ENCODE peak calls at places on chromosome 17, in eight cellular contexts. One of them, this sample, is unnamed.

GRCh38 chr17:47653442-47653841 is 3.7 kb downstream of the KPNB1 start:
- DNase-seq in cardiac fibroblast: no peak
- DNase-seq in body of pancreas: no peak
- DNase-seq in neural crest cell: no peak
- DNase-seq in AG09309: no peak
- DNase-seq in RWPE1: no peak
- DNase-seq in WERI-Rb-1: no peak
- DNase-seq in activated CD8-positive, alpha-beta T cell treated with anti-CD3 and anti-CD28 coated beads for 36 hours: no peak
- DNase-seq in this sample: no peak

GRCh38 chr17:48439473-48439872 is 9.5 kb upstream of the SKAP1 start:
- DNase-seq in cardiac fibroblast: no peak
- DNase-seq in body of pancreas: no peak
- DNase-seq in neural crest cell: no peak
- DNase-seq in AG09309: no peak
- DNase-seq in RWPE1: no peak
- DNase-seq in WERI-Rb-1: no peak
- DNase-seq in activated CD8-positive, alpha-beta T cell treated with anti-CD3 and anti-CD28 coated beads for 36 hours: peak
- DNase-seq in this sample: no peak

GRCh38 chr17:77496401-77496801 is 355.6 kb downstream of the SEC14L1 start:
- DNase-seq in cardiac fibroblast: no peak
- DNase-seq in body of pancreas: peak
- DNase-seq in neural crest cell: no peak
- DNase-seq in AG09309: no peak
- DNase-seq in RWPE1: no peak
- DNase-seq in WERI-Rb-1: peak
- DNase-seq in activated CD8-positive, alpha-beta T cell treated with anti-CD3 and anti-CD28 coated beads for 36 hours: peak
- DNase-seq in this sample: no peak

GRCh38 chr17:37234106-37234505 is 141.7 kb upstream of the C17orf78 start:
- DNase-seq in cardiac fibroblast: no peak
- DNase-seq in body of pancreas: no peak
- DNase-seq in neural crest cell: no peak
- DNase-seq in AG09309: no peak
- DNase-seq in RWPE1: no peak
- DNase-seq in WERI-Rb-1: no peak
- DNase-seq in activated CD8-positive, alpha-beta T cell treated with anti-CD3 and anti-CD28 coated beads for 36 hours: no peak
- DNase-seq in this sample: no peak

GRCh38 chr17:76271669-76272540 is 6.8 kb downstream of the UBALD2 start:
- DNase-seq in cardiac fibroblast: peak
- DNase-seq in body of pancreas: peak
- DNase-seq in neural crest cell: no peak
- DNase-seq in AG09309: no peak
- DNase-seq in RWPE1: no peak
- DNase-seq in WERI-Rb-1: no peak
- DNase-seq in activated CD8-positive, alpha-beta T cell treated with anti-CD3 and anti-CD28 coated beads for 36 hours: peak
- DNase-seq in this sample: no peak

GRCh38 chr17:50699410-50699809 is 8.3 kb downstream of the ANKRD40 start:
- DNase-seq in cardiac fibroblast: no peak
- DNase-seq in body of pancreas: no peak
- DNase-seq in neural crest cell: no peak
- DNase-seq in AG09309: no peak
- DNase-seq in RWPE1: no peak
- DNase-seq in WERI-Rb-1: no peak
- DNase-seq in activated CD8-positive, alpha-beta T cell treated with anti-CD3 and anti-CD28 coated beads for 36 hours: no peak
- DNase-seq in this sample: no peak

GRCh38 chr17:47982645-47983440 is 11.9 kb downstream of the CDK5RAP3 start:
- DNase-seq in cardiac fibroblast: no peak
- DNase-seq in body of pancreas: no peak
- DNase-seq in neural crest cell: no peak
- DNase-seq in AG09309: no peak
- DNase-seq in RWPE1: no peak
- DNase-seq in WERI-Rb-1: peak
- DNase-seq in activated CD8-positive, alpha-beta T cell treated with anti-CD3 and anti-CD28 coated beads for 36 hours: no peak
- DNase-seq in this sample: no peak

GRCh38 chr17:30530346-30531025 is 53.3 kb downstream of the GOSR1 start:
- DNase-seq in cardiac fibroblast: peak
- DNase-seq in body of pancreas: no peak
- DNase-seq in neural crest cell: no peak
- DNase-seq in AG09309: no peak
- DNase-seq in RWPE1: no peak
- DNase-seq in WERI-Rb-1: no peak
- DNase-seq in activated CD8-positive, alpha-beta T cell treated with anti-CD3 and anti-CD28 coated beads for 36 hours: no peak
- DNase-seq in this sample: no peak

GRCh38 chr17:47244697-47245096 is 8.9 kb upstream of the ITGB3 start:
- DNase-seq in cardiac fibroblast: peak
- DNase-seq in body of pancreas: no peak
- DNase-seq in neural crest cell: no peak
- DNase-seq in AG09309: no peak
- DNase-seq in RWPE1: no peak
- DNase-seq in WERI-Rb-1: no peak
- DNase-seq in activated CD8-positive, alpha-beta T cell treated with anti-CD3 and anti-CD28 coated beads for 36 hours: no peak
- DNase-seq in this sample: no peak

GRCh38 chr17:72515291-72516065 is 394.7 kb downstream of the SOX9 start:
- DNase-seq in cardiac fibroblast: peak
- DNase-seq in body of pancreas: peak
- DNase-seq in neural crest cell: no peak
- DNase-seq in AG09309: no peak
- DNase-seq in RWPE1: no peak
- DNase-seq in WERI-Rb-1: no peak
- DNase-seq in activated CD8-positive, alpha-beta T cell treated with anti-CD3 and anti-CD28 coated beads for 36 hours: no peak
- DNase-seq in this sample: no peak

GRCh38 chr17:44904001-44904984 is 5.0 kb upstream of the EFTUD2 start:
- DNase-seq in cardiac fibroblast: no peak
- DNase-seq in body of pancreas: no peak
- DNase-seq in neural crest cell: no peak
- DNase-seq in AG09309: no peak
- DNase-seq in RWPE1: no peak
- DNase-seq in WERI-Rb-1: no peak
- DNase-seq in activated CD8-positive, alpha-beta T cell treated with anti-CD3 and anti-CD28 coated beads for 36 hours: no peak
- DNase-seq in this sample: peak

GRCh38 chr17:47684025-47684424 is 9.9 kb upstream of the TBKBP1 start:
- DNase-seq in cardiac fibroblast: no peak
- DNase-seq in body of pancreas: no peak
- DNase-seq in neural crest cell: no peak
- DNase-seq in AG09309: no peak
- DNase-seq in RWPE1: no peak
- DNase-seq in WERI-Rb-1: no peak
- DNase-seq in activated CD8-positive, alpha-beta T cell treated with anti-CD3 and anti-CD28 coated beads for 36 hours: no peak
- DNase-seq in this sample: no peak

GRCh38 chr17:33686171-33686570 is 393.1 kb upstream of the ASIC2 start:
- DNase-seq in cardiac fibroblast: no peak
- DNase-seq in body of pancreas: no peak
- DNase-seq in neural crest cell: peak
- DNase-seq in AG09309: no peak
- DNase-seq in RWPE1: peak
- DNase-seq in WERI-Rb-1: peak
- DNase-seq in activated CD8-positive, alpha-beta T cell treated with anti-CD3 and anti-CD28 coated beads for 36 hours: peak
- DNase-seq in this sample: no peak

GRCh38 chr17:63138713-63139112 is 172.7 kb downstream of the TANC2 start:
- DNase-seq in cardiac fibroblast: no peak
- DNase-seq in body of pancreas: no peak
- DNase-seq in neural crest cell: no peak
- DNase-seq in AG09309: no peak
- DNase-seq in RWPE1: no peak
- DNase-seq in WERI-Rb-1: no peak
- DNase-seq in activated CD8-positive, alpha-beta T cell treated with anti-CD3 and anti-CD28 coated beads for 36 hours: no peak
- DNase-seq in this sample: no peak

GRCh38 chr17:76631821-76632565 is 11.6 kb downstream of the ST6GALNAC1 start:
- DNase-seq in cardiac fibroblast: no peak
- DNase-seq in body of pancreas: no peak
- DNase-seq in neural crest cell: no peak
- DNase-seq in AG09309: no peak
- DNase-seq in RWPE1: peak
- DNase-seq in WERI-Rb-1: peak
- DNase-seq in activated CD8-positive, alpha-beta T cell treated with anti-CD3 and anti-CD28 coated beads for 36 hours: no peak
- DNase-seq in this sample: no peak

GRCh38 chr17:71792966-71793365 is 327.9 kb upstream of the SOX9 start:
- DNase-seq in cardiac fibroblast: peak
- DNase-seq in body of pancreas: no peak
- DNase-seq in neural crest cell: no peak
- DNase-seq in AG09309: peak
- DNase-seq in RWPE1: peak
- DNase-seq in WERI-Rb-1: no peak
- DNase-seq in activated CD8-positive, alpha-beta T cell treated with anti-CD3 and anti-CD28 coated beads for 36 hours: no peak
- DNase-seq in this sample: no peak

GRCh38 chr17:47883589-47884426 is 12.2 kb upstream of the SP2 start:
- DNase-seq in cardiac fibroblast: no peak
- DNase-seq in body of pancreas: no peak
- DNase-seq in neural crest cell: no peak
- DNase-seq in AG09309: no peak
- DNase-seq in RWPE1: no peak
- DNase-seq in WERI-Rb-1: no peak
- DNase-seq in activated CD8-positive, alpha-beta T cell treated with anti-CD3 and anti-CD28 coated beads for 36 hours: no peak
- DNase-seq in this sample: peak

GRCh38 chr17:38996660-38997337 is 29.6 kb upstream of the FBXO47 start:
- DNase-seq in cardiac fibroblast: no peak
- DNase-seq in body of pancreas: no peak
- DNase-seq in neural crest cell: no peak
- DNase-seq in AG09309: no peak
- DNase-seq in RWPE1: no peak
- DNase-seq in WERI-Rb-1: no peak
- DNase-seq in activated CD8-positive, alpha-beta T cell treated with anti-CD3 and anti-CD28 coated beads for 36 hours: no peak
- DNase-seq in this sample: no peak

GRCh38 chr17:47776330-47777197 is 43.5 kb downstream of the TBX21 start:
- DNase-seq in cardiac fibroblast: peak
- DNase-seq in body of pancreas: peak
- DNase-seq in neural crest cell: peak
- DNase-seq in AG09309: no peak
- DNase-seq in RWPE1: peak
- DNase-seq in WERI-Rb-1: peak
- DNase-seq in activated CD8-positive, alpha-beta T cell treated with anti-CD3 and anti-CD28 coated beads for 36 hours: peak
- DNase-seq in this sample: no peak

DNA sequence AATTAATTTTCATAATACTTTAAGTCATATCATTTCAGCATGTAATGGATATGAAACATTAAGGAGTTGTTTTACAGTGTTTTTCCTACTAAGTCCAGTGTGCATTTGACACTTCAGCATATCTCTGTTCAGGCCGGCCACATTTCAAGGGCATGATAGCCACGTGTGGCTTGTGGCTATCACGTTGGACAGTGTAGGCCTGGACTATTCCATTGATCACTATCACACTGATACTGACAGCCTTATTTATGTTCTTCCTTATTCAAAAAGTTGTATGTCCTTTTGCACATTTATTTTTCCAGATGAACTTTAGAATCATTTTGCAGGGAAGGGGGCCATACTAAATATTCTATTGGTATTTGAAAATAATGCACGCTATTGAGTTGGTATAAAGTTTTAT is 39.0 kb downstream of the AKAP1 start:
- DNase-seq in cardiac fibroblast: no peak
- DNase-seq in body of pancreas: no peak
- DNase-seq in neural crest cell: no peak
- DNase-seq in AG09309: no peak
- DNase-seq in RWPE1: no peak
- DNase-seq in WERI-Rb-1: no peak
- DNase-seq in activated CD8-positive, alpha-beta T cell treated with anti-CD3 and anti-CD28 coated beads for 36 hours: no peak
- DNase-seq in this sample: no peak
- TF ChIP-seq CTCF in cardiac fibroblast: no peak
- TF ChIP-seq CTCF in body of pancreas: no peak
- TF ChIP-seq CTCF in neural crest cell: no peak
- TF ChIP-seq CTCF in AG09309: no peak
- TF ChIP-seq CTCF in RWPE1: no peak
- TF ChIP-seq CTCF in WERI-Rb-1: no peak
- TF ChIP-seq CTCF in activated CD8-positive, alpha-beta T cell treated with anti-CD3 and anti-CD28 coated beads for 36 hours: no peak
- TF ChIP-seq CTCF in this sample: no peak

GRCh38 chr17:8913091-8913490 is 45.6 kb upstream of the PIK3R6 start:
- DNase-seq in cardiac fibroblast: no peak
- DNase-seq in body of pancreas: no peak
- DNase-seq in neural crest cell: no peak
- DNase-seq in AG09309: no peak
- DNase-seq in RWPE1: no peak
- DNase-seq in WERI-Rb-1: no peak
- DNase-seq in activated CD8-positive, alpha-beta T cell treated with anti-CD3 and anti-CD28 coated beads for 36 hours: no peak
- DNase-seq in this sample: no peak

GRCh38 chr17:8912060-8912981 is 44.8 kb upstream of the PIK3R6 start:
- DNase-seq in cardiac fibroblast: no peak
- DNase-seq in body of pancreas: no peak
- DNase-seq in neural crest cell: no peak
- DNase-seq in AG09309: no peak
- DNase-seq in RWPE1: no peak
- DNase-seq in WERI-Rb-1: peak
- DNase-seq in activated CD8-positive, alpha-beta T cell treated with anti-CD3 and anti-CD28 coated beads for 36 hours: no peak
- DNase-seq in this sample: no peak

GRCh38 chr17:8913879-8914278 is 46.4 kb upstream of the PIK3R6 start:
- DNase-seq in cardiac fibroblast: no peak
- DNase-seq in body of pancreas: no peak
- DNase-seq in neural crest cell: no peak
- DNase-seq in AG09309: no peak
- DNase-seq in RWPE1: no peak
- DNase-seq in WERI-Rb-1: no peak
- DNase-seq in activated CD8-positive, alpha-beta T cell treated with anti-CD3 and anti-CD28 coated beads for 36 hours: no peak
- DNase-seq in this sample: no peak

GRCh38 chr17:8916470-8916869 is 49.0 kb upstream of the PIK3R6 start:
- DNase-seq in cardiac fibroblast: no peak
- DNase-seq in body of pancreas: no peak
- DNase-seq in neural crest cell: no peak
- DNase-seq in AG09309: no peak
- DNase-seq in RWPE1: no peak
- DNase-seq in WERI-Rb-1: no peak
- DNase-seq in activated CD8-positive, alpha-beta T cell treated with anti-CD3 and anti-CD28 coated beads for 36 hours: no peak
- DNase-seq in this sample: no peak

GRCh38 chr17:8914554-8914953 is 47.1 kb upstream of the PIK3R6 start:
- DNase-seq in cardiac fibroblast: no peak
- DNase-seq in body of pancreas: no peak
- DNase-seq in neural crest cell: no peak
- DNase-seq in AG09309: no peak
- DNase-seq in RWPE1: no peak
- DNase-seq in WERI-Rb-1: no peak
- DNase-seq in activated CD8-positive, alpha-beta T cell treated with anti-CD3 and anti-CD28 coated beads for 36 hours: no peak
- DNase-seq in this sample: no peak
- TF ChIP-seq CTCF in cardiac fibroblast: no peak
- TF ChIP-seq CTCF in body of pancreas: no peak
- TF ChIP-seq CTCF in neural crest cell: no peak
- TF ChIP-seq CTCF in AG09309: no peak
- TF ChIP-seq CTCF in RWPE1: no peak
- TF ChIP-seq CTCF in WERI-Rb-1: no peak
- TF ChIP-seq CTCF in activated CD8-positive, alpha-beta T cell treated with anti-CD3 and anti-CD28 coated beads for 36 hours: no peak
- TF ChIP-seq CTCF in this sample: no peak

GRCh38 chr17:16286009-16286946 is 67.0 kb downstream of the CENPV start:
- DNase-seq in cardiac fibroblast: peak
- DNase-seq in body of pancreas: peak
- DNase-seq in neural crest cell: peak
- DNase-seq in AG09309: peak
- DNase-seq in RWPE1: peak
- DNase-seq in WERI-Rb-1: no peak
- DNase-seq in activated CD8-positive, alpha-beta T cell treated with anti-CD3 and anti-CD28 coated beads for 36 hours: peak
- DNase-seq in this sample: no peak
- TF ChIP-seq CTCF in cardiac fibroblast: no peak
- TF ChIP-seq CTCF in body of pancreas: no peak
- TF ChIP-seq CTCF in neural crest cell: no peak
- TF ChIP-seq CTCF in AG09309: no peak
- TF ChIP-seq CTCF in RWPE1: peak
- TF ChIP-seq CTCF in WERI-Rb-1: no peak
- TF ChIP-seq CTCF in activated CD8-positive, alpha-beta T cell treated with anti-CD3 and anti-CD28 coated beads for 36 hours: peak
- TF ChIP-seq CTCF in this sample: peak

DNA sequence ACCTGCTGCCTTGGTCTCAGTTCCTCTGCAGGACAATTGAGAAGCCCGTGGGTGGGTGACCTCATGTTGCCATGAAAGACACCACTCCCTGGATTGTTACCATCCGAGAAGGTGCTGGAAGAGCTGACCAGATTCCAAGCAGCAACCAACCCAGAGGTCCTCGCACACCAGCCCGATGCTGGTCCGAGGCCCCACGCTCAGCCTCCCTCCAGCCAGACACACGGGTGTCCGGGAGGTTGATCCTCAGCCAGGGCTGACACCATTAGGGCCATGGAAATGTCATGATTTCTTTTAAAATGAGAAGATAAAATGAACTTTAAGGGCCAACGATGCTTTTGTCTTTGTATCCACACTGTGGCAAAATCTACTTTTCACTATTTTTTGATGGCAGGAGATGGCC is 242.3 kb downstream of the RBFOX3 start:
- DNase-seq in cardiac fibroblast: no peak
- DNase-seq in body of pancreas: no peak
- DNase-seq in neural crest cell: no peak
- DNase-seq in AG09309: no peak
- DNase-seq in RWPE1: no peak
- DNase-seq in WERI-Rb-1: no peak
- DNase-seq in activated CD8-positive, alpha-beta T cell treated with anti-CD3 and anti-CD28 coated beads for 36 hours: no peak
- DNase-seq in this sample: no peak
- TF ChIP-seq CTCF in cardiac fibroblast: no peak
- TF ChIP-seq CTCF in body of pancreas: no peak
- TF ChIP-seq CTCF in neural crest cell: no peak
- TF ChIP-seq CTCF in AG09309: no peak
- TF ChIP-seq CTCF in RWPE1: no peak
- TF ChIP-seq CTCF in WERI-Rb-1: no peak
- TF ChIP-seq CTCF in activated CD8-positive, alpha-beta T cell treated with anti-CD3 and anti-CD28 coated beads for 36 hours: no peak
- TF ChIP-seq CTCF in this sample: no peak